ENCODE peak calls at places on chromosomes 3 and 15, in nine cellular contexts. One of them, this sample, is unnamed.

GRCh38 chr3:123833398-123833785 is 50.7 kb downstream of the MYLK start:
- DNase-seq in transverse colon: no peak
- DNase-seq in stomach: no peak
- DNase-seq in uterus: no peak
- DNase-seq in A549: no peak
- DNase-seq in HCT116: no peak
- DNase-seq in ovary: no peak
- DNase-seq in esophagus squamous epithelium: no peak
- DNase-seq in right lobe of liver: no peak
- DNase-seq in this sample: no peak

GRCh38 chr3:134341391-134341790 is 32.9 kb downstream of the AMOTL2 start:
- DNase-seq in transverse colon: no peak
- DNase-seq in stomach: no peak
- DNase-seq in uterus: no peak
- DNase-seq in A549: no peak
- DNase-seq in HCT116: no peak
- DNase-seq in ovary: no peak
- DNase-seq in esophagus squamous epithelium: no peak
- DNase-seq in right lobe of liver: no peak
- DNase-seq in this sample: no peak

GRCh38 chr3:179236676-179237301 is 14.1 kb downstream of the KCNMB3 start:
- DNase-seq in transverse colon: no peak
- DNase-seq in stomach: no peak
- DNase-seq in uterus: no peak
- DNase-seq in A549: no peak
- DNase-seq in HCT116: no peak
- DNase-seq in ovary: no peak
- DNase-seq in esophagus squamous epithelium: no peak
- DNase-seq in right lobe of liver: no peak
- DNase-seq in this sample: no peak

GRCh38 chr15:96887730-96888129 is 557.2 kb downstream of the NR2F2 start:
- DNase-seq in transverse colon: no peak
- DNase-seq in stomach: no peak
- DNase-seq in uterus: no peak
- DNase-seq in A549: no peak
- DNase-seq in HCT116: no peak
- DNase-seq in ovary: no peak
- DNase-seq in esophagus squamous epithelium: no peak
- DNase-seq in right lobe of liver: no peak
- DNase-seq in this sample: no peak

GRCh38 chr3:36891651-36892268 is 53.1 kb downstream of the TRANK1 start:
- DNase-seq in transverse colon: no peak
- DNase-seq in stomach: no peak
- DNase-seq in uterus: no peak
- DNase-seq in A549: no peak
- DNase-seq in HCT116: no peak
- DNase-seq in ovary: no peak
- DNase-seq in esophagus squamous epithelium: no peak
- DNase-seq in right lobe of liver: no peak
- DNase-seq in this sample: no peak

GRCh38 chr3:128813003-128813564 is 66.3 kb upstream of the ACAD9 start:
- DNase-seq in transverse colon: no peak
- DNase-seq in stomach: no peak
- DNase-seq in uterus: no peak
- DNase-seq in A549: no peak
- DNase-seq in HCT116: no peak
- DNase-seq in ovary: no peak
- DNase-seq in esophagus squamous epithelium: no peak
- DNase-seq in right lobe of liver: no peak
- DNase-seq in this sample: no peak

GRCh38 chr3:153640689-153641308 is 478.8 kb downstream of the RAP2B start:
- DNase-seq in transverse colon: peak; percentile 85
- DNase-seq in stomach: peak; percentile 31
- DNase-seq in uterus: no peak
- DNase-seq in A549: no peak
- DNase-seq in HCT116: no peak
- DNase-seq in ovary: no peak
- DNase-seq in esophagus squamous epithelium: no peak
- DNase-seq in right lobe of liver: no peak
- DNase-seq in this sample: no peak

GRCh38 chr15:48592221-48592731 is 53.2 kb downstream of the FBN1 start:
- DNase-seq in transverse colon: no peak
- DNase-seq in stomach: no peak
- DNase-seq in uterus: no peak
- DNase-seq in A549: no peak
- DNase-seq in HCT116: no peak
- DNase-seq in ovary: no peak
- DNase-seq in esophagus squamous epithelium: no peak
- DNase-seq in right lobe of liver: no peak
- DNase-seq in this sample: no peak

GRCh38 chr3:87558482-87558881 is 282.1 kb upstream of the POU1F1 start:
- DNase-seq in transverse colon: no peak
- DNase-seq in stomach: no peak
- DNase-seq in uterus: no peak
- DNase-seq in A549: no peak
- DNase-seq in HCT116: no peak
- DNase-seq in ovary: no peak
- DNase-seq in esophagus squamous epithelium: no peak
- DNase-seq in right lobe of liver: no peak
- DNase-seq in this sample: no peak

GRCh38 chr15:58546066-58546591 is 114.3 kb downstream of the LIPC start:
- DNase-seq in transverse colon: no peak
- DNase-seq in stomach: peak; percentile 20
- DNase-seq in uterus: no peak
- DNase-seq in A549: no peak
- DNase-seq in HCT116: no peak
- DNase-seq in ovary: no peak
- DNase-seq in esophagus squamous epithelium: no peak
- DNase-seq in right lobe of liver: peak; percentile 56
- DNase-seq in this sample: no peak

GRCh38 chr15:36757189-36757814 is 177.9 kb downstream of the CDIN1 start:
- DNase-seq in transverse colon: no peak
- DNase-seq in stomach: no peak
- DNase-seq in uterus: no peak
- DNase-seq in A549: no peak
- DNase-seq in HCT116: no peak
- DNase-seq in ovary: no peak
- DNase-seq in esophagus squamous epithelium: no peak
- DNase-seq in right lobe of liver: no peak
- DNase-seq in this sample: no peak

GRCh38 chr3:25283596-25283995 is 144.5 kb upstream of the RARB start:
- DNase-seq in transverse colon: no peak
- DNase-seq in stomach: no peak
- DNase-seq in uterus: no peak
- DNase-seq in A549: no peak
- DNase-seq in HCT116: no peak
- DNase-seq in ovary: no peak
- DNase-seq in esophagus squamous epithelium: no peak
- DNase-seq in right lobe of liver: no peak
- DNase-seq in this sample: no peak

GRCh38 chr3:104526901-104527401 is 839.8 kb upstream of the ALCAM start:
- DNase-seq in transverse colon: no peak
- DNase-seq in stomach: no peak
- DNase-seq in uterus: no peak
- DNase-seq in A549: no peak
- DNase-seq in HCT116: no peak
- DNase-seq in ovary: no peak
- DNase-seq in esophagus squamous epithelium: no peak
- DNase-seq in right lobe of liver: no peak
- DNase-seq in this sample: no peak

GRCh38 chr3:150725548-150725947 is 21.8 kb upstream of the ERICH6 start:
- DNase-seq in transverse colon: peak; percentile 75
- DNase-seq in stomach: peak; percentile 60
- DNase-seq in uterus: no peak
- DNase-seq in A549: no peak
- DNase-seq in HCT116: no peak
- DNase-seq in ovary: no peak
- DNase-seq in esophagus squamous epithelium: no peak
- DNase-seq in right lobe of liver: no peak
- DNase-seq in this sample: no peak

GRCh38 chr15:89665449-89666146 is 10.3 kb upstream of the KIF7 start:
- DNase-seq in transverse colon: peak; percentile 63
- DNase-seq in stomach: peak; percentile 57
- DNase-seq in uterus: peak; percentile 66
- DNase-seq in A549: peak; percentile 71
- DNase-seq in HCT116: no peak
- DNase-seq in ovary: peak; percentile 80
- DNase-seq in esophagus squamous epithelium: no peak
- DNase-seq in right lobe of liver: no peak
- DNase-seq in this sample: no peak
- TF ChIP-seq POLR2A in transverse colon: peak; percentile 42
- TF ChIP-seq POLR2A in stomach: no peak
- TF ChIP-seq POLR2A in uterus: peak; percentile 18
- TF ChIP-seq POLR2A in A549: peak; percentile 48
- TF ChIP-seq POLR2A in HCT116: no peak
- TF ChIP-seq POLR2A in ovary: no peak
- TF ChIP-seq POLR2A in esophagus squamous epithelium: no peak
- TF ChIP-seq POLR2A in right lobe of liver: peak; percentile 37
- TF ChIP-seq POLR2A in this sample: peak; percentile 21

DNA sequence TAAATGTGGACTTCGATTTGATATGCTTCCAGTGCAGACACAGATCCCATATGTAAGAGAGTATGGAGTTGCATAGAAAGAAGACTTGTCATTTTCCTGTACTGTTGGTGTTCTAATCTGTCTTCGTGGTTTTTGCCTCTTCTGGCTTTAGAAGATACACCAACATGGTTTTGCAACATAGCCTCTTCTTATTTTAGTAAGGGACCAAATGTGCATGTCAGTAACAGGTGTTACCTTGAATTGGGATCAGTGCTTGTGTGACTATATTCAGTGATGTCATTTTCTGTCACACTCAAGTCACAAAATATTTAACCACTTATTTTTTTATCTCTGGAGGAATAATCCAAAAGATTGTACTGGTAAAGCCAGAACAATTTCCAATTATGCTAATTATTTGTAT is 140.4 kb downstream of the SNRPN start:
- DNase-seq in transverse colon: no peak
- DNase-seq in stomach: no peak
- DNase-seq in uterus: no peak
- DNase-seq in A549: no peak
- DNase-seq in HCT116: no peak
- DNase-seq in ovary: no peak
- DNase-seq in esophagus squamous epithelium: no peak
- DNase-seq in right lobe of liver: no peak
- DNase-seq in this sample: no peak
- H3K9me3 ChIP-seq in transverse colon: peaks cover 53% of the 10 kb centered on the region
- H3K9me3 ChIP-seq in stomach: peaks cover 98% of the 10 kb centered on the region
- H3K9me3 ChIP-seq in uterus: peaks cover 38% of the 10 kb centered on the region
- H3K9me3 ChIP-seq in A549: peaks cover 2% of the 10 kb centered on the region
- H3K9me3 ChIP-seq in HCT116: peaks cover 16% of the 10 kb centered on the region
- H3K9me3 ChIP-seq in ovary: peaks cover 78% of the 10 kb centered on the region
- H3K9me3 ChIP-seq in esophagus squamous epithelium: peaks cover 43% of the 10 kb centered on the region
- H3K9me3 ChIP-seq in right lobe of liver: peaks cover 4% of the 10 kb centered on the region
- H3K9me3 ChIP-seq in this sample: no peaks in the 10 kb centered on the region

DNA sequence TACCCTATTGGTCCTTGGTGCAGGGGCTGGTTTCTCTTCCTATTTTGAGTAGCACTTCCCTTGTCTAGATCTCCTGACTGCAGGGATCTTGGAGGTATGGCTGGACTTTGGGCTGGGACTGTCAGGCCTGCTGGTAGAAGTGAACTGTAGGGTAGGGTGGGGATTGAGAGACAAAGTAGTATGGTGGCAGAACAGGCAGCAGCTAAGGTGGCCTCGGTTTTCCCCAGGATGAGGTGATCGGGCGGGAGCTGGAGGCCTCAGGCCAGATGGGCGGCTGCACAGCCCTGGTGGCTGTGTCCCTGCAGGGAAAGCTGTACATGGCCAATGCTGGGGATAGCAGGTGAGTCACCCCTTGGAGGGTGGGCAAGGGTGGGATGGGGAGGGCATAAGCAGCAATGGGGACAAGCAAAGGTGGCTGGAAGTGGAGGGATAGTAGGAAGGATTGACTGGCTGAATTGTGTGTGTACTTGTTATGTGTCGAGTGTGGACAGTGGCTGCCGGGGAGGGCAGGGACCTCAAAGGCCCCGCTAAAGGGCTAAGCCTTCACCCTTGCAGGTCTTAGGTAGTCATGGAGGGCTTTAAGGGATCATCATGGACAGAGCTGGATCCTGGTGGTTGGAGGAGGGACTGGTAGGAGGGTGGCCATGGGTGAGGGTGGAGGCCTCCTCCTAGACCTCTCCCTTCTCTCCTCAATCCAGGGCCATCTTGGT is 2.1 kb downstream of the PPM1M start:
- DNase-seq in transverse colon: no peak
- DNase-seq in stomach: no peak
- DNase-seq in uterus: no peak
- DNase-seq in A549: no peak
- DNase-seq in HCT116: no peak
- DNase-seq in ovary: no peak
- DNase-seq in esophagus squamous epithelium: no peak
- DNase-seq in right lobe of liver: no peak
- DNase-seq in this sample: no peak
- TF ChIP-seq POLR2A in transverse colon: no peak
- TF ChIP-seq POLR2A in stomach: no peak
- TF ChIP-seq POLR2A in uterus: no peak
- TF ChIP-seq POLR2A in A549: no peak
- TF ChIP-seq POLR2A in HCT116: no peak
- TF ChIP-seq POLR2A in ovary: no peak
- TF ChIP-seq POLR2A in esophagus squamous epithelium: no peak
- TF ChIP-seq POLR2A in right lobe of liver: no peak
- TF ChIP-seq POLR2A in this sample: no peak

GRCh38 chr15:24017470-24017869 is 330.4 kb upstream of the NDN start:
- DNase-seq in transverse colon: no peak
- DNase-seq in stomach: no peak
- DNase-seq in uterus: no peak
- DNase-seq in A549: no peak
- DNase-seq in HCT116: no peak
- DNase-seq in ovary: no peak
- DNase-seq in esophagus squamous epithelium: no peak
- DNase-seq in right lobe of liver: no peak
- DNase-seq in this sample: no peak
- H3K9me3 ChIP-seq in transverse colon: no peaks in the 10 kb centered on the region
- H3K9me3 ChIP-seq in stomach: peaks cover 9% of the 10 kb centered on the region
- H3K9me3 ChIP-seq in uterus: no peaks in the 10 kb centered on the region
- H3K9me3 ChIP-seq in A549: peaks cover 6% of the 10 kb centered on the region
- H3K9me3 ChIP-seq in HCT116: no peaks in the 10 kb centered on the region
- H3K9me3 ChIP-seq in ovary: no peaks in the 10 kb centered on the region
- H3K9me3 ChIP-seq in esophagus squamous epithelium: no peaks in the 10 kb centered on the region
- H3K9me3 ChIP-seq in right lobe of liver: no peaks in the 10 kb centered on the region
- H3K9me3 ChIP-seq in this sample: no peaks in the 10 kb centered on the region

GRCh38 chr3:13480340-13481318 is 523 bp downstream of the HDAC11 start:
- DNase-seq in transverse colon: peak; percentile 50
- DNase-seq in stomach: no peak
- DNase-seq in uterus: no peak
- DNase-seq in A549: peak; percentile 49
- DNase-seq in HCT116: no peak
- DNase-seq in ovary: no peak
- DNase-seq in esophagus squamous epithelium: no peak
- DNase-seq in right lobe of liver: no peak
- DNase-seq in this sample: no peak
- TF ChIP-seq POLR2A in transverse colon: peak; percentile 12
- TF ChIP-seq POLR2A in stomach: no peak
- TF ChIP-seq POLR2A in uterus: no peak
- TF ChIP-seq POLR2A in A549: no peak
- TF ChIP-seq POLR2A in HCT116: no peak
- TF ChIP-seq POLR2A in ovary: no peak
- TF ChIP-seq POLR2A in esophagus squamous epithelium: no peak
- TF ChIP-seq POLR2A in right lobe of liver: no peak
- TF ChIP-seq POLR2A in this sample: no peak

DNA sequence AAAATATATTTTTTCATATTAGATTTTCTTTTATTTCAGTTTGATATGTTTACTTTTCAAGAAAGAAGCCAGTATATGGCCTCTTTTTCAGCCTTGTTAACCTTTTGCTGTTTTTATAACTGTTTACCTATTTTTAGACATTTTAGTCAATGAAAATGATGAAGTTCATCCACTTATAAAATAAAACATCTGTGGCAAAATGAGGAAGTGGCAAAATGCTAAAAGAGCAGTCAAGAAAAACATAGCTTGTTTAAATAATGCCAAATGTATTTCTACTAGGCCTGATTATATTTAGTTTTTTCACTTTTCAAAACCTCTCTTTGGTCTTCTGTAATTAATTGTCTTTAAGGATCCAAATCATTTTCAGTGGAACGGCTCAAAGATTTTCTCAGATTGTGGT is 21.7 kb downstream of the SAMMSON start:
- DNase-seq in transverse colon: no peak
- DNase-seq in stomach: no peak
- DNase-seq in uterus: no peak
- DNase-seq in A549: no peak
- DNase-seq in HCT116: no peak
- DNase-seq in ovary: no peak
- DNase-seq in esophagus squamous epithelium: no peak
- DNase-seq in right lobe of liver: no peak
- DNase-seq in this sample: no peak
- H3K9me3 ChIP-seq in transverse colon: no peaks in the 10 kb centered on the region
- H3K9me3 ChIP-seq in stomach: no peaks in the 10 kb centered on the region
- H3K9me3 ChIP-seq in uterus: no peaks in the 10 kb centered on the region
- H3K9me3 ChIP-seq in A549: no peaks in the 10 kb centered on the region
- H3K9me3 ChIP-seq in HCT116: no peaks in the 10 kb centered on the region
- H3K9me3 ChIP-seq in ovary: no peaks in the 10 kb centered on the region
- H3K9me3 ChIP-seq in esophagus squamous epithelium: no peaks in the 10 kb centered on the region
- H3K9me3 ChIP-seq in right lobe of liver: no peaks in the 10 kb centered on the region
- H3K9me3 ChIP-seq in this sample: no peaks in the 10 kb centered on the region